ENCODE peak calls at places on chromosome 21, in six cellular contexts. K is fibroblast of lung, V is gastrocnemius medialis, T is pancreas, U is AG04450, Y is brain microvascular endothelial cell. L is an unnamed sample.

GRCh38 chr21:41445465-41445862 is 19.4 kb downstream of the MX1 start:
- DNase-seq in K (no peak), V (no peak), T (no peak), U (no peak), Y (no peak), L (no peak)

GRCh38 chr21:41634211-41634694 is 126.3 kb upstream of the TMPRSS2 start:
- DNase-seq in K (no peak), V (no peak), T (no peak), U (no peak), Y (no peak), L (no peak)

GRCh38 chr21:28899744-28900143 is 92.9 kb downstream of the LTN1 start:
- DNase-seq in K (peak), V (no peak), T (no peak), U (peak), Y (peak), L (no peak)

GRCh38 chr21:39850333-39850732 is 16.9 kb upstream of the PCP4 start:
- DNase-seq in K (no peak), V (no peak), T (no peak), U (no peak), Y (no peak), L (no peak)

GRCh38 chr21:35168702-35169101 is 119.6 kb upstream of the RUNX1 start:
- DNase-seq in K (peak), V (no peak), T (no peak), U (no peak), Y (no peak), L (peak)

GRCh38 chr21:23223882-23224281 is 2225.7 kb downstream of the NCAM2 start:
- DNase-seq in K (no peak), V (no peak), T (no peak), U (no peak), Y (no peak), L (no peak)

GRCh38 chr21:31660134-31660565 is 657 bp downstream of the SOD1 start:
- DNase-seq in K (peak), V (peak), T (no peak), U (no peak), Y (no peak), L (no peak)

GRCh38 chr21:43348801-43349261 is 78.1 kb downstream of the SIK1 start:
- DNase-seq in K (no peak), V (no peak), T (peak), U (no peak), Y (peak), L (no peak)

GRCh38 chr21:43467785-43468184 is 40.9 kb upstream of the SIK1 start:
- DNase-seq in K (no peak), V (no peak), T (no peak), U (no peak), Y (peak), L (no peak)

GRCh38 chr21:44594406-44594916 is 2.2 kb upstream of the KRTAP10-6 start:
- DNase-seq in K (no peak), V (no peak), T (no peak), U (no peak), Y (no peak), L (no peak)

GRCh38 chr21:44253832-44254700 is 7.6 kb downstream of the DNMT3L start:
- DNase-seq in K (no peak), V (no peak), T (no peak), U (no peak), Y (no peak), L (no peak)

GRCh38 chr21:44314128-44314527 is 14.3 kb downstream of the PFKL start:
- DNase-seq in K (no peak), V (no peak), T (no peak), U (no peak), Y (no peak), L (no peak)

GRCh38 chr21:15682182-15682895 is 47.4 kb upstream of the USP25 start:
- DNase-seq in K (peak), V (no peak), T (no peak), U (no peak), Y (peak), L (no peak)

GRCh38 chr21:42568834-42569731 is 55.4 kb downstream of the SLC37A1 start:
- DNase-seq in K (no peak), V (no peak), T (peak), U (no peak), Y (no peak), L (no peak)

GRCh38 chr21:25635310-25635709 is 3.7 kb upstream of the JAM2 start:
- DNase-seq in K (no peak), V (no peak), T (no peak), U (no peak), Y (no peak), L (no peak)

GRCh38 chr21:19607983-19608668 is 1204.5 kb upstream of the TMPRSS15 start:
- DNase-seq in K (no peak), V (no peak), T (no peak), U (no peak), Y (no peak), L (peak)

GRCh38 chr21:17699524-17700189 is 87.0 kb upstream of the BTG3 start:
- DNase-seq in K (no peak), V (no peak), T (no peak), U (no peak), Y (no peak), L (no peak)

GRCh38 chr21:34846601-34847112 is 177.9 kb downstream of the CLIC6 start:
- DNase-seq in K (peak), V (peak), T (no peak), U (peak), Y (peak), L (peak)

GRCh38 chr21:32757804-32758203 is 13.8 kb downstream of the PAXBP1 start:
- DNase-seq in K (no peak), V (no peak), T (no peak), U (no peak), Y (no peak), L (no peak)

GRCh38 chr21:8994640-8995511 is 1526.5 kb upstream of the TPTE start:
- DNase-seq in K (no peak), V (no peak), T (no peak), U (no peak), Y (no peak), L (no peak)

GRCh38 chr21:35179990-35180557 is 131.0 kb upstream of the RUNX1 start:
- DNase-seq in K (peak), V (no peak), T (no peak), U (peak), Y (peak), L (peak)

GRCh38 chr21:17682924-17683323 is 70.2 kb upstream of the BTG3 start:
- DNase-seq in K (no peak), V (no peak), T (no peak), U (no peak), Y (no peak), L (no peak)

DNA sequence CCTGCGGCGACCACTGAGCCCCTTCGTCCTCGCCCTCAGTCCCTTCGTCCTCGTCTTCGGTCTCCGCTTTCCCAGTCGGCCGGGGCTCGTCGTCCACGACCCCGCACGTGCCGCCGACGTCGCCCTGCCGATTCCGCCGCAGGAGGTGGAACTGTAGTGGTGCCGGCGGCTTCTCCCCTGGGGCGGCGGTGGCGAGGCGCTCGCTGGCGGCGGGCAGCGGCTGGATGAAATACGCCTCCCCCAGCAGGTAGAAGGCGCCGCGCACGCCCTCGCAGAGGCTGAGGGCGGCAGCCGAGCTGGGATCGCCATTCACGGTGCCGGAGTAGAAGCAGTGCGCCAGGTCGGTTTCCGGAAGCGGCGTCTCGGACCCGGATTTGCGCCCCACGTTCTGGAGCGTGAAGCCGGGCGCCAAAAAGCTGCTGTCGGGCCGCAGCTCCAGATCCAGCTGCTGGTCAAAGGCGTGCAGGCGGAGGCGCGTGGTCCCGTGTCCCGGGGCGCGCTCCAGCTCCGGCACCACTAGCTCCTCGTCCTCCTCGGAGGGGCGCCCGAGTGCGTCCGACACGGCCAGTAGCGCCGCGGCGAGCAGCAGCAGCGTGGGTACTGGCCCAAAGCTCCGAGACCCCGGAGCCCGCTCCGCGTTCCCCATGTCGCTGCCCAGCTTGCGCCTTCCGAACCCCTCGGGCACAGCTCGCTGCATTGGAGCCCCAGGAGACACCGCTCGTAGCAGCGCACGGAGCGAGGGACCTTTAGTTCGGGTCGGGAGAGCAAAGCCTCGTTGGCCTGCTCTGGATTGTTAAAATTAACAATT is 747 bp downstream of the ADAMTS1 start:
- DNase-seq in K (peak), V (peak), T (peak), U (no peak), Y (peak), L (no peak)
- TF ChIP-seq CTCF in K (no peak), V (no peak), T (no peak), U (peak), Y (no peak), L (no peak)

DNA sequence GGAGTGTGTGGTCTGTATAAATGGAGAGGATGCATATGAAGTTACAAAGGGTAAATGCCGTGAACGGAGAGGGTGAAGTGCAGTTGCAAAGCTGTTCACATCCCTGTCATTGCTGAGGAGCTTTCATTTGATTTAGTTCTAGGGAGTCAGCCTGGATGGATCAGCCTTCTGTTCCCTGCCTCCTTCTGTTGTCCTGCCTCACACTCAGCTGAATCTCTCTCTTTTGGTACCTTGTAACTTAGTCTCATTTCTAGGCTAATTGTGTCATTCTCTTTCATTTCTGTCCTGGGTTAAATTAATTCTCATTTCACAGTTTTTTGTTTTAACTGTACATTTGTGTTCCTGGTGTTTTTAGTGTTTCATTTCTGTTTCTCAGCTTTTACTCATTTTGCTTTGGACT is 133.2 kb upstream of the COL6A1 start:
- DNase-seq in K (no peak), V (no peak), T (no peak), U (no peak), Y (no peak), L (no peak)
- H3K4me3 ChIP-seq in K (no peak), V (no peak), T (no peak), U (no peak), Y (no peak), L (no peak)

GRCh38 chr21:20882462-20883415 is 115.5 kb upstream of the NCAM2 start:
- DNase-seq in K (peak), V (no peak), T (no peak), U (no peak), Y (peak), L (peak)
- TF ChIP-seq CTCF in K (peak), V (no peak), T (peak), U (no peak), Y (peak), L (peak)

DNA sequence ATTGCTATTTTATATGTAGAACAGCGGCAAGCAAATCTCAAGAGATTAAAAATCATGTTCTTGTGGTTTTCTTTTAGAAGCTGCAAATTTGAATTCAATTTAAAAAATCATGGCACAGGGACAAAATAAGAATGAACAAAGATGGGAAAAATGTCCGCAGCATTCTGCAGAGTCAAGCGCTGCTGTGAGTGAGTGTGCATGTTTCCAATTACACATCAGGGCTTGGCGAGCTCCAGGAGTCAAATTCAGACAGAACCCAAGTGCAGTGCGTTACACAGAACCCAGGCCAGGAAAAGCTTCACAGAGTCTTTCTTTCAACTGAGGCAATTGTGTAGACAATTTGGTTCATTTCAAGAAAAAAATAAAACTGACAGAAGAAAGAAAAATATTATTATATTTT is 33.3 kb upstream of the ERG start:
- DNase-seq in K (peak), V (no peak), T (no peak), U (no peak), Y (peak), L (no peak)
- H3K4me3 ChIP-seq in K (no peak), V (no peak), T (no peak), U (no peak), Y (no peak), L (no peak)

DNA sequence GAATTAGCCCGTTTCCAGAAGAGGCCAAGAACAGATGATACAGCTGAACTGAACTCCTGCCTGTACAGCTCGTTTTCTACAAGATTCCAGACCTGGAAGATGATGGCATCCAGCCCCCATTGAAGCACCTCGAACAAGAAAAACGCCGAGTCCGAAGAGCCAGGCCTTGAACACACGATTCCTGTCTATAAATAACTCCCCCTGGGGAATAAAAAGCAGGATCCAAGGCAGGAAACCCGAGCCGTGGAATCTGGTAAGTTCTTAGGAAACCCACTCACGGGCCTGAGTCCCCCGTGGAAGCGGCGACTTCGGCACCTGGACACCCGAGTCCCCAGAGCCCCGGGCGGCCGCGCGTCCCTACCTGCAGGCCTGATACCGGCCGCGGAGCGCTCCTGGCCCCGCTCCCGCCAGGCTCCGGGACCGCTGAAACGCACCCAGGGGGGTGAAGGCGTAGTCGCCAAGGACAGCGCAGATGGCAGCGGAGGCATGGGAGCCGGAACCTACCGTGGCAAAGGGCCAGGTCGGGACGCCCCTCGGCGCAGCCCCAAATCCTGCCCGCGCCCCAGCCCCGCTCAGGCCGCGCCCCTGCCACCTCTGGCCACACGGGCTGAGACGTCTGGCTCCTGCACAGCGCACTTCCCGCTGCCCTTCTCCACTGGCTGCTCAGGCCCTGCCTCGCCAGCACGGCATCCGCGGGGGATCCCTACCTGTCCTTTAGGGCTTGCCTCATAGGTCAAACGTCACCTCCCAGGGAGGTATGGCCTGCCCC is 14.0 kb upstream of the HLCS start:
- DNase-seq in K (no peak), V (peak), T (peak), U (no peak), Y (no peak), L (no peak)
- TF ChIP-seq CTCF in K (no peak), V (peak), T (no peak), U (no peak), Y (no peak), L (no peak)